ENCODE peak calls at places on chromosomes 11 and 22, in eight cellular contexts. One of them, this sample, is unnamed.

GRCh38 chr22:41782316-41782715 is 18.2 kb upstream of the CCDC134 start:
- DNase-seq in A549: no peak
- DNase-seq in GM04504: no peak
- DNase-seq in spleen: no peak
- DNase-seq in fibroblast of pulmonary artery: no peak
- DNase-seq in epithelial cell of esophagus: no peak
- DNase-seq in neural progenitor cell: no peak
- DNase-seq in KG1: no peak
- DNase-seq in this sample: no peak

GRCh38 chr22:21696115-21696514 is 30.3 kb downstream of the PPIL2 start:
- DNase-seq in GM04504: no peak
- DNase-seq in epithelial cell of esophagus: no peak
- DNase-seq in A549: no peak
- DNase-seq in spleen: no peak
- DNase-seq in fibroblast of pulmonary artery: no peak
- DNase-seq in KG1: no peak
- DNase-seq in neural progenitor cell: no peak
- DNase-seq in this sample: no peak

GRCh38 chr22:37804886-37805857 is 2.6 kb upstream of the GCAT start:
- DNase-seq in spleen: peak
- DNase-seq in fibroblast of pulmonary artery: peak
- DNase-seq in epithelial cell of esophagus: peak
- DNase-seq in GM04504: peak
- DNase-seq in neural progenitor cell: peak
- DNase-seq in A549: peak
- DNase-seq in KG1: no peak
- DNase-seq in this sample: peak

GRCh38 chr11:116732740-116733385 is 39.9 kb downstream of the BUD13 start:
- DNase-seq in neural progenitor cell: peak
- DNase-seq in spleen: peak
- DNase-seq in KG1: peak
- DNase-seq in fibroblast of pulmonary artery: peak
- DNase-seq in GM04504: peak
- DNase-seq in A549: peak
- DNase-seq in epithelial cell of esophagus: peak
- DNase-seq in this sample: peak

GRCh38 chr11:34204396-34205279 is 99.2 kb downstream of the NAT10 start:
- DNase-seq in A549: peak
- DNase-seq in epithelial cell of esophagus: peak
- DNase-seq in KG1: no peak
- DNase-seq in GM04504: no peak
- DNase-seq in fibroblast of pulmonary artery: no peak
- DNase-seq in spleen: no peak
- DNase-seq in neural progenitor cell: no peak
- DNase-seq in this sample: no peak

GRCh38 chr22:45296628-45297297 is 12.0 kb downstream of the UPK3A start:
- DNase-seq in GM04504: no peak
- DNase-seq in spleen: no peak
- DNase-seq in fibroblast of pulmonary artery: no peak
- DNase-seq in KG1: peak
- DNase-seq in epithelial cell of esophagus: no peak
- DNase-seq in A549: no peak
- DNase-seq in neural progenitor cell: no peak
- DNase-seq in this sample: no peak

GRCh38 chr22:41919357-41920224 is 4.7 kb upstream of the SHISA8 start:
- DNase-seq in neural progenitor cell: peak
- DNase-seq in spleen: peak
- DNase-seq in KG1: no peak
- DNase-seq in fibroblast of pulmonary artery: no peak
- DNase-seq in epithelial cell of esophagus: peak
- DNase-seq in A549: no peak
- DNase-seq in GM04504: no peak
- DNase-seq in this sample: peak

GRCh38 chr11:111878385-111878765 is 590 bp downstream of the FDXACB1 start:
- DNase-seq in GM04504: peak
- DNase-seq in neural progenitor cell: no peak
- DNase-seq in spleen: no peak
- DNase-seq in epithelial cell of esophagus: peak
- DNase-seq in KG1: peak
- DNase-seq in A549: peak
- DNase-seq in fibroblast of pulmonary artery: peak
- DNase-seq in this sample: no peak

GRCh38 chr11:26186389-26186788 is 145.5 kb upstream of the ANO3 start:
- DNase-seq in spleen: no peak
- DNase-seq in epithelial cell of esophagus: peak
- DNase-seq in A549: no peak
- DNase-seq in neural progenitor cell: no peak
- DNase-seq in KG1: no peak
- DNase-seq in fibroblast of pulmonary artery: no peak
- DNase-seq in GM04504: no peak
- DNase-seq in this sample: no peak

GRCh38 chr11:76672431-76673163 is 2.0 kb upstream of the LRRC32 start:
- DNase-seq in fibroblast of pulmonary artery: peak
- DNase-seq in A549: no peak
- DNase-seq in KG1: no peak
- DNase-seq in spleen: peak
- DNase-seq in epithelial cell of esophagus: no peak
- DNase-seq in neural progenitor cell: no peak
- DNase-seq in GM04504: no peak
- DNase-seq in this sample: peak

GRCh38 chr11:67024410-67024809 is 1.5 kb downstream of the SYT12 start:
- DNase-seq in GM04504: no peak
- DNase-seq in epithelial cell of esophagus: no peak
- DNase-seq in A549: no peak
- DNase-seq in neural progenitor cell: no peak
- DNase-seq in spleen: no peak
- DNase-seq in fibroblast of pulmonary artery: no peak
- DNase-seq in KG1: peak
- DNase-seq in this sample: peak

This sample was measured in stimulated activated CD4-positive, alpha-beta T cell treated with anti-CD3 and anti-CD28 coated beads, Interleukin-1b, Interleukin-23, amount 100 ng/mL, for 4 hours.